ENCODE peak calls at places on chromosomes 6 and 20, in four cellular contexts. One of them, this sample, is unnamed. For H3K36me3, the result is how much of the 10 kb centered on the place peaks cover.

GRCh38 chr6:10014561-10014960 is 400.3 kb downstream of the TFAP2A start:
- DNase-seq in heart left ventricle: no peak
- DNase-seq in tibial nerve: no peak
- DNase-seq in SK-N-MC: no peak
- DNase-seq in this sample: no peak

GRCh38 chr6:147416622-147417021 is 91.9 kb upstream of the SAMD5 start:
- DNase-seq in SK-N-MC: no peak
- DNase-seq in tibial nerve: no peak
- DNase-seq in heart left ventricle: no peak
- DNase-seq in this sample: no peak

GRCh38 chr6:139954463-139955071 is 580.1 kb upstream of the CITED2 start:
- DNase-seq in tibial nerve: no peak
- DNase-seq in SK-N-MC: no peak
- DNase-seq in heart left ventricle: no peak
- DNase-seq in this sample: no peak

GRCh38 chr6:53179961-53180651 is 31.5 kb upstream of the GCM1 start:
- DNase-seq in heart left ventricle: peak
- DNase-seq in SK-N-MC: no peak
- DNase-seq in tibial nerve: peak
- DNase-seq in this sample: peak

GRCh38 chr20:41052742-41053419 is 24.3 kb downstream of the TOP1 start:
- DNase-seq in tibial nerve: peak
- DNase-seq in SK-N-MC: no peak
- DNase-seq in heart left ventricle: no peak
- DNase-seq in this sample: no peak

GRCh38 chr6:134480593-134480992 is 162.7 kb upstream of the SGK1 start:
- DNase-seq in SK-N-MC: no peak
- DNase-seq in heart left ventricle: no peak
- DNase-seq in tibial nerve: no peak
- DNase-seq in this sample: no peak

GRCh38 chr6:150169609-150170008 is 26.8 kb downstream of the PPP1R14C start:
- DNase-seq in tibial nerve: no peak
- DNase-seq in heart left ventricle: no peak
- DNase-seq in SK-N-MC: no peak
- DNase-seq in this sample: no peak

GRCh38 chr20:23459431-23460112 is 6.9 kb upstream of the CST11 start:
- DNase-seq in heart left ventricle: no peak
- DNase-seq in tibial nerve: no peak
- DNase-seq in SK-N-MC: no peak
- DNase-seq in this sample: no peak

GRCh38 chr20:33211817-33212424 is 5.2 kb upstream of the BPIFA3 start:
- DNase-seq in tibial nerve: no peak
- DNase-seq in heart left ventricle: no peak
- DNase-seq in SK-N-MC: no peak
- DNase-seq in this sample: peak

GRCh38 chr6:39543950-39544349 is 181.3 kb downstream of the KIF6 start:
- DNase-seq in heart left ventricle: no peak
- DNase-seq in tibial nerve: no peak
- DNase-seq in SK-N-MC: no peak
- DNase-seq in this sample: no peak

DNA sequence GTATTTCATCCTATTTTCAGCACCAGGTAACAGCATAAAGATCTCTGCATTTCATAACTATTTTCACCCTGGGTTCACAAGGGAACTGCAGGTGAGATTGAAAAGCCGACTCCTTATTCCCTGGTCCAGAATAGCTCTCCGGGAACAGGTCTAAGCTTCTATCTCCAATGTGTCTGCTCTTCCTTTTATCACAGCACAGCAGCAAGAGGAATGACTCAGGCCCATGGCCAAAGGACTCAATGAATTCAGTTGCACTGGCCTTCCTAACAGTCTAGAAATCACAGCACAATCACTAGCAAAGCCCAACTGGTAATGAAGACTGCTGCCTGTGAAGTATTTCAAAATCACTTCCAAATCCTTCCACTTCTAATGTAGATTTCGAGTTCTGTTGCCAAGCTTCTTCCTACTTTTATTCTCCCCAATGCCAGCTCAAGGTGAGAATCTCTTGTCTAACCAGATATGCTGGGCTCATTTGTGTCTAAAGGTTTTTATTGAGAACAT is 30.7 kb downstream of the HMGN3 start:
- DNase-seq in heart left ventricle: no peak
- DNase-seq in SK-N-MC: no peak
- DNase-seq in tibial nerve: no peak
- DNase-seq in this sample: no peak
- H3K36me3 ChIP-seq in heart left ventricle: under half
- H3K36me3 ChIP-seq in SK-N-MC: under half
- H3K36me3 ChIP-seq in tibial nerve: under half
- H3K36me3 ChIP-seq in this sample: under half

DNA sequence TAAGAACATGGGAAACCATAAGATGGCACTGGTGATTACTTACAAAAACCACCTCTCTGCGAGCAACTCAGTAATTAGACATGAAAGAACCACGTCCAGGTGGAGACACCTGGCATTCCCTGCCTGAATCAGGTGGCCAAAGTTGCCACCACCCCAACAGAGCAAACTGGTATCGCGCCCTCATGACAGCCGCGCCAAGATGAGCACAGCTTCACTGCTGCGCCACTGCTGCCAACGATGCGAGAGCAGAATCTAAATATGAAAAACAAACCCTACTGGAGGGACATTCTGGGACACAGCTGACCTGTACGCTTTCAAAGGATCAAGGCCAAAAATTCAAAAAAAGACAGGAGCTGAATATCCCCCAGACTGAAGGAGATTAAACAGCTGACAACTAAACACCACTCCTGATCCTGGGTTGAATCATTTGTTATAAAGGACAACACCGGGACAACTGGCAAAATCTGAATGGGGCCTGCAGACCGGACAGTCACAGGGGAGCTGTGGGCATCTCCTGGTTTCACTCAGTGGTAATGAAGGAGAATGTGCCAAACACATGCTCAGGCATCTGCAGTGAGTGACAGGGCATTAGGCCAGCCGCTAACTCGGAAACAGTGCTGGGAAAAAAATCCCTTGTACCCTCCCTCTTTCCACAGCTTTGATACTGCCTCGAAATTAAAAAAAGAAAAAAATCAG is 17.4 kb downstream of the CST7 start:
- DNase-seq in tibial nerve: no peak
- DNase-seq in SK-N-MC: no peak
- DNase-seq in heart left ventricle: no peak
- DNase-seq in this sample: no peak
- H3K36me3 ChIP-seq in tibial nerve: under half
- H3K36me3 ChIP-seq in SK-N-MC: under half
- H3K36me3 ChIP-seq in heart left ventricle: half or more
- H3K36me3 ChIP-seq in this sample: half or more

GRCh38 chr20:1389703-1390385 is 3.0 kb downstream of the FKBP1A start:
- DNase-seq in SK-N-MC: no peak
- DNase-seq in tibial nerve: no peak
- DNase-seq in heart left ventricle: no peak
- DNase-seq in this sample: no peak
- H3K36me3 ChIP-seq in SK-N-MC: under half
- H3K36me3 ChIP-seq in tibial nerve: under half
- H3K36me3 ChIP-seq in heart left ventricle: under half
- H3K36me3 ChIP-seq in this sample: under half

DNA sequence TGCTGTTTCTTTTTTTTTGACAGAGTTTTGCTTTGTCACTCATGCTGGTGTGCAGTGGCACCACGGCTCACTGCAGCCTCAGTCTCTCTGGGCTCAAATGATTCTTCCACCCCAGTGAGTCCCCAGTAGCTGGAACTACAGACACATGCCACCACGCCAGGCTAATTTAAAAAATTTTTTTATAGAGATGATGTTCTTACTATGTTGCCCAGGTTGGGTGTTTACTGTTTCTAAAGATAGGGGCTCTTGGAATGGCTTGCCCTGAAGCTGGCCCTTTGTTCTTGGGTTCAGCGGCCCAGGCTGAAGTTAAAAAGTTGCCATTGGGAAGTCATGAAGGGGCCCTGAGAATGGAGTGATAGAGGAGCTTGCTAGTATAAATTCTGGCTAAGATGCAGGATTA is 16.5 kb downstream of the RALGAPB start:
- DNase-seq in tibial nerve: no peak
- DNase-seq in SK-N-MC: no peak
- DNase-seq in heart left ventricle: no peak
- DNase-seq in this sample: no peak
- H3K36me3 ChIP-seq in tibial nerve: under half
- H3K36me3 ChIP-seq in SK-N-MC: under half
- H3K36me3 ChIP-seq in heart left ventricle: half or more
- H3K36me3 ChIP-seq in this sample: half or more